ENCODE peak calls at places on chromosome 4, in six cellular contexts. I is left cardiac atrium; C is psoas muscle; N is non-pigmented ciliary epithelial cell; Z is activated naive CD4-positive, alpha-beta T cell treated with Interleukin-2 at 50 U/mL for 16 hours; W is BJ. F is an unnamed sample.

GRCh38 chr4:112898357-112899141 is 150.9 kb upstream of the ANK2 start:
- DNase-seq in I (no peak), C (no peak), N (no peak), Z (no peak), W (no peak), F (peak)

GRCh38 chr4:19940861-19941260 is 310.8 kb upstream of the SLIT2 start:
- DNase-seq in I (no peak), C (no peak), N (no peak), Z (no peak), W (no peak), F (no peak)

GRCh38 chr4:38189445-38189844 is 229.2 kb downstream of the PTTG2 start:
- DNase-seq in I (no peak), C (no peak), N (no peak), Z (peak), W (peak), F (no peak)

GRCh38 chr4:48247142-48247877 is 22.3 kb downstream of the TEC start:
- DNase-seq in I (no peak), C (no peak), N (no peak), Z (no peak), W (no peak), F (no peak)

GRCh38 chr4:91116861-91117260 is 989.7 kb downstream of the CCSER1 start:
- DNase-seq in I (no peak), C (no peak), N (peak), Z (no peak), W (no peak), F (no peak)

GRCh38 chr4:52091811-52092210 is 40.7 kb downstream of the SPATA18 start:
- DNase-seq in I (no peak), C (no peak), N (no peak), Z (no peak), W (no peak), F (no peak)

GRCh38 chr4:24582235-24582863 is 2.0 kb downstream of the DHX15 start:
- DNase-seq in I (no peak), C (no peak), N (no peak), Z (no peak), W (no peak), F (no peak)

GRCh38 chr4:33998204-33998603 is 2246.1 kb downstream of the ARAP2 start:
- DNase-seq in I (no peak), C (no peak), N (no peak), Z (no peak), W (no peak), F (no peak)

GRCh38 chr4:151917145-151917775 is 156.5 kb upstream of the GATB start:
- DNase-seq in I (no peak), C (no peak), N (no peak), Z (no peak), W (no peak), F (no peak)

GRCh38 chr4:175674219-175674618 is 137.8 kb downstream of the GPM6A start:
- DNase-seq in I (no peak), C (no peak), N (no peak), Z (no peak), W (no peak), F (no peak)

GRCh38 chr4:184911310-184911709 is 85.5 kb upstream of the ACSL1 start:
- DNase-seq in I (no peak), C (no peak), N (no peak), Z (no peak), W (no peak), F (no peak)

GRCh38 chr4:125043453-125043852 is 271.3 kb upstream of the FAT4 start:
- DNase-seq in I (no peak), C (no peak), N (no peak), Z (no peak), W (no peak), F (no peak)

GRCh38 chr4:8195841-8196460 is 3.1 kb upstream of the SH3TC1 start:
- DNase-seq in I (no peak), C (no peak), N (no peak), Z (no peak), W (no peak), F (no peak)

GRCh38 chr4:145587088-145587487 is 32.1 kb upstream of the MMAA start:
- DNase-seq in I (no peak), C (no peak), N (no peak), Z (no peak), W (no peak), F (no peak)

F was measured in GM20000.